ENCODE peak calls at places on chromosome 17, in five cellular contexts. Y is SK-N-SH, U is IMR-90, A is neural progenitor cell, L is GM12878. T is an unnamed sample. For H3K4me1, the result is how much of the 10 kb centered on the place peaks cover.

GRCh38 chr17:19719365-19720209 is 3.2 kb upstream of the SLC47A2 start:
- DNase-seq in L (no peak), U (no peak), Y (peak), A (no peak), T (peak)

GRCh38 chr17:44751331-44751730 is 7.5 kb upstream of the ADAM11 start:
- DNase-seq in U (no peak), A (no peak), Y (no peak), L (no peak), T (no peak)

GRCh38 chr17:14061666-14062560 is 7.4 kb upstream of the COX10 start:
- DNase-seq in A (no peak), L (no peak), Y (no peak), U (peak), T (no peak)

GRCh38 chr17:19728114-19728495 is 11.7 kb upstream of the SLC47A2 start:
- DNase-seq in Y (peak), U (peak), A (no peak), L (no peak), T (peak)

GRCh38 chr17:77737442-77738265 is 220.8 kb upstream of the TNRC6C start:
- DNase-seq in L (no peak), U (no peak), A (peak), Y (no peak), T (peak)

GRCh38 chr17:31580331-31581021 is 189.0 kb downstream of the RAB11FIP4 start:
- DNase-seq in U (peak), Y (no peak), L (no peak), A (no peak), T (no peak)

GRCh38 chr17:78653382-78653781 is 76.2 kb upstream of the DNAH17 start:
- DNase-seq in U (peak), A (no peak), L (no peak), Y (peak), T (no peak)

GRCh38 chr17:67221062-67221998 is 23.7 kb downstream of the HELZ start:
- DNase-seq in A (peak), U (peak), Y (peak), L (no peak), T (no peak)

GRCh38 chr17:29640413-29640812 is 17.7 kb upstream of the CORO6 start:
- DNase-seq in A (no peak), Y (no peak), U (peak), L (no peak), T (no peak)

GRCh38 chr17:45668316-45668715 is 115.8 kb upstream of the CRHR1 start:
- DNase-seq in A (no peak), L (no peak), U (no peak), Y (no peak), T (no peak)

GRCh38 chr17:28727727-28728363 is 743 bp upstream of the NEK8 start:
- DNase-seq in U (peak), Y (peak), L (peak), A (peak), T (peak)

GRCh38 chr17:69093279-69093789 is 32.6 kb upstream of the ABCA9 start:
- DNase-seq in Y (no peak), A (no peak), L (no peak), U (no peak), T (no peak)

GRCh38 chr17:58576679-58577367 is 62.4 kb upstream of the MTMR4 start:
- DNase-seq in L (no peak), A (no peak), U (no peak), Y (no peak), T (no peak)

GRCh38 chr17:46863383-46864121 is 12.2 kb downstream of the WNT9B start:
- DNase-seq in A (no peak), U (no peak), Y (no peak), L (no peak), T (peak)

GRCh38 chr17:57330587-57330986 is 74.3 kb downstream of the MSI2 start:
- DNase-seq in A (no peak), Y (no peak), U (no peak), L (no peak), T (no peak)

GRCh38 chr17:78148286-78149016 is 2.3 kb downstream of the C17orf99 start:
- DNase-seq in L (no peak), U (no peak), A (no peak), Y (no peak), T (no peak)

GRCh38 chr17:66268247-66268927 is 34.0 kb upstream of the PRKCA start:
- DNase-seq in A (no peak), Y (no peak), U (peak), L (no peak), T (no peak)

GRCh38 chr17:76862079-76862478 is 6.1 kb upstream of the MGAT5B start:
- DNase-seq in L (no peak), Y (no peak), A (no peak), U (no peak), T (no peak)

GRCh38 chr17:81833921-81834830 is 674 bp downstream of the PPP1R27 start:
- DNase-seq in A (no peak), Y (no peak), U (no peak), L (no peak), T (peak)
- H3K4me1 ChIP-seq in A (under half), Y (under half), U (under half), L (under half), T (under half)

GRCh38 chr17:9648521-9649110 is 3.3 kb downstream of the USP43 start:
- DNase-seq in A (peak), U (no peak), L (no peak), Y (no peak), T (no peak)
- H3K4me3 ChIP-seq in A (no peak), U (no peak), L (no peak), Y (no peak), T (no peak)

GRCh38 chr17:61313515-61314326 is 85.9 kb upstream of the TBX2 start:
- DNase-seq in U (no peak), L (no peak), A (no peak), Y (no peak), T (no peak)

GRCh38 chr17:61316633-61317032 is 83.0 kb upstream of the TBX2 start:
- DNase-seq in A (no peak), Y (no peak), U (no peak), L (no peak), T (no peak)

GRCh38 chr17:61317779-61318178 is 81.9 kb upstream of the TBX2 start:
- DNase-seq in L (no peak), A (no peak), Y (no peak), U (no peak), T (no peak)

GRCh38 chr17:61312406-61313295 is 87.0 kb upstream of the TBX2 start:
- DNase-seq in U (no peak), A (no peak), Y (no peak), L (no peak), T (no peak)

GRCh38 chr17:61314368-61315078 is 85.1 kb upstream of the TBX2 start:
- DNase-seq in U (peak), A (no peak), Y (peak), L (no peak), T (no peak)
- H3K9ac ChIP-seq in U (no peak), A (no peak), Y (no peak), L (no peak), T (no peak)

GRCh38 chr17:50625032-50625871 is 9.4 kb upstream of the ABCC3 start:
- DNase-seq in Y (no peak), A (no peak), U (no peak), L (no peak), T (no peak)
- H3K4me1 ChIP-seq in Y (under half), A (half or more), U (under half), L (under half), T (under half)

GRCh38 chr17:41797377-41797776 is 10.9 kb upstream of the JUP start:
- DNase-seq in U (no peak), A (no peak), L (no peak), Y (no peak), T (no peak)

GRCh38 chr17:41801374-41802062 is 10.2 kb downstream of the P3H4 start:
- DNase-seq in A (peak), L (no peak), Y (peak), U (peak), T (peak)

GRCh38 chr17:41802961-41803682 is 8.6 kb downstream of the P3H4 start:
- DNase-seq in Y (no peak), U (no peak), A (no peak), L (no peak), T (peak)

GRCh38 chr17:41799366-41799765 is 12.4 kb downstream of the P3H4 start:
- DNase-seq in L (no peak), A (no peak), U (no peak), Y (no peak), T (peak)

DNA sequence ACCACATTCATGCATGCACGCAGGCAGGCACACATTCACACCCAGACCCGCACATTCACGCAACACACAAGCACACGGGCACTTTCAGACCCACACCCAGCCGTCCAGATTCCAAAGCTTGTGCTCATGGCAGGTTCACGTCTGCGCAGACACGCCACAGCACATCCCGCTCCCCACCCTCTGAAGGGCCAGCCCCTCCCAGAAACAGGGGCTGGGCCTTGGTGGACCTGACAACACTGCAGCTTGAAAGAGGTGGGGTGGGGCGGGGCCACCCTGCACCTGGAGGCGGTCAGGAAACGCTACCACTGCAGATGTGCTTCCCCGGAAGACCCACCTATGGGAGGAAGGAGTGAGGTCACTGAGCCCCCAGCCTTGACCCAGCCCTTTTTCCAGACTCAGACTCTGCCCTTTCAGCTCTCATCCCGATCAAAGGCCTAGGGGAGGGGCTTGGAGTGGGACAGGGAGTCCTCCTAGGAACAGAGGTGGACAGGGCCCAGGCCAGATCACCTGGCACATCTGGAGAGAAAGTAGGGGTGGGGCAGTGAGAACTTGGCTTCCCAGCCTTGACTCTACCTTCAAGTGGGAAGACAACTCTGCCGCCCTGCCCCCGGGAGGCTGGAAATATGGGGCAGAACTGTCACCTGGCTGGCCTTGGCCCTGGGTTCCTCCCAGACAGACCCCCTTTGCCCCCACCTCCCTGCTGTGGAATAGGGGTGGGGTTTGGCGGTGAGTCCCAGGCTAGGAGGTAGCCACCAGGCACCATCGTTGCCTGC is 11.0 kb downstream of the P3H4 start:
- DNase-seq in Y (peak), L (no peak), U (no peak), A (peak), T (peak)
- H3K4me3 ChIP-seq in Y (no peak), L (no peak), U (no peak), A (no peak), T (no peak)

DNA sequence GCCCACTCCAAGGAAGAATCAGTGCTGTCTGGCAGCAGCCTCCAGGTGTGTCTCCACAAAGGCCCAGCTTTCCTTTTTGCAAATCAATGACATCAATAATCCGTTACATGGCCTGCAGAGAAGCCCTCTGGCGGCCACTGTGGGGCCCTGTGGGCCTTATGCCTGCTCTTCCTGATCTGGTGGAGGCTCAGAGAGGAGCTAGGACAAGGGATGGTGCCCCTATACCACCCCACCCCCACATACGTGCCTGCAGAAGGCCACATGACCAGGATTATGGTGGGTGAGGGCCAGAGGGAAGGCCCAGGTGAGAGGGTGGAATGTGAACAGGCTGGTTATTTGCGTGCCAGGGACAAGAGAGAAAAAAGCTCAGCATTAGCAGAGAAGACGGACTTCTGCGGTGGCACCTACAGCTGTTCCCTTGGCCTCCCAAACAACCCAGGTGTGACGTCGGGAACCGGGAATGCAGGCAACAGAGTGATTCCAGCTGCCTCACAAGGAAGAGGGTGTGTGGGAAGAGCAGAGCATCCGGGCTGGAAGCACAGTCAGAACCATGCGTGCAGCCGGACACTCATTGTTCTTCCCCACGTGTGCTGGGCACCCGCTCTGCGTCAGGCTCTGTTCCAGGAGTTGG is 22.5 kb downstream of the EIF4A3 start:
- DNase-seq in A (peak), L (no peak), U (peak), Y (peak), T (no peak)
- H3K9ac ChIP-seq in A (no peak), L (no peak), U (no peak), Y (no peak), T (no peak)

DNA sequence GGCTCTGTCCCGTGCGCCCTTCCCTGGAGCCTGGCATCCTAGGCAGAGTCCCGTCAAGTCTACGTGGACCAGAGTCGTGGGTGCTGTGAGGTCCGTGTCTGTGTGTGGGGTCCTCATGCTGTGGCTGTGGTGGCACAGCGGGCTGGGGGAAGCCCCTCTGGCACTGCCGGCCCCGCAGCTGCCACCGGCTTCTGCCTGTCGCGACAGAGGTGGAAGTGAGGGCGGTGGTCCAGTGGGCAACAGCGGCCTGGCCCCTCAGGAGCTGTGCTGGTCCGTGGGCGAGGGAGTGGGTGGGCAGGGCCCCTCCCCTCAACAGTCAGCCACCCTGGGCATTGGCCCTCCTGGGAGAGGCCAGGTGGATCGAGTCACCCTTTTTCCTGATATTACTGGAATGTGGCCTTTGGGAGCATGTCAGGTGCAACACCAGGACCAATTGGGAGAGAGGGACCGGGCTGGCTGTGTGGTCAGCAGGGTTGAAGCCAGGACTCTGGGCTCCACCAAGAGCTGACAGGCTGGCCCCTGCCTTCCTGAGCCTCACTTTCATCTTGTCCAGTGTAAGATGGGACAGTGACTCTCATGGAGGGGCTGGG is 11.9 kb downstream of the BAIAP2 start:
- DNase-seq in A (no peak), Y (no peak), U (no peak), L (no peak), T (no peak)
- H3K4me1 ChIP-seq in A (under half), Y (half or more), U (under half), L (under half), T (half or more)

GRCh38 chr17:74860999-74861553 is 1.4 kb upstream of the GRIN2C start:
- DNase-seq in L (no peak), A (peak), U (no peak), Y (peak), T (no peak)

GRCh38 chr17:74859439-74860228 is at the start of gene GRIN2C:
- DNase-seq in L (no peak), Y (peak), A (peak), U (no peak), T (no peak)

GRCh38 chr17:74860229-74860998 is 729 bp upstream of the GRIN2C start:
- DNase-seq in Y (peak), A (peak), L (no peak), U (no peak), T (no peak)

GRCh38 chr17:74856113-74856512 is 3.6 kb downstream of the GRIN2C start:
- DNase-seq in Y (no peak), A (no peak), L (no peak), U (no peak), T (no peak)

GRCh38 chr17:74858672-74859438 is 830 bp downstream of the GRIN2C start:
- DNase-seq in A (no peak), Y (no peak), U (no peak), L (no peak), T (no peak)
- H3K4me3 ChIP-seq in A (no peak), Y (no peak), U (no peak), L (no peak), T (no peak)

GRCh38 chr17:63998721-63999679 is 849 bp downstream of the PRR29 start:
- DNase-seq in A (peak), Y (peak), U (no peak), L (no peak), T (no peak)
- H3K9ac ChIP-seq in A (no peak), Y (peak), U (no peak), L (no peak), T (no peak)